ENCODE peak calls at places on chromosomes 7 and 10, in six cellular contexts. I, T, K, M, H and Z are unnamed samples.

GRCh38 chr7:151742713-151743480 is 134.0 kb downstream of the PRKAG2 start:
- DNase-seq in T (no peak), I (peak), M (no peak), H (peak), K (no peak), Z (no peak)

GRCh38 chr10:49523301-49523700 is 15.6 kb downstream of the ERCC6 start:
- DNase-seq in T (no peak), I (no peak), M (no peak), H (no peak), K (no peak), Z (no peak)

GRCh38 chr10:120539076-120539475 is 82.0 kb downstream of the PLPP4 start:
- DNase-seq in H (peak), I (no peak), K (no peak), M (no peak), T (no peak), Z (no peak)

GRCh38 chr7:103866919-103867318 is 122.5 kb downstream of the RELN start:
- DNase-seq in M (no peak), I (no peak), H (no peak), K (no peak), T (no peak), Z (no peak)

GRCh38 chr7:24692592-24692991 is 64.7 kb downstream of the GSDME start:
- DNase-seq in K (no peak), T (no peak), M (no peak), H (no peak), I (no peak), Z (no peak)

GRCh38 chr10:11330383-11331020 is 280.9 kb downstream of the USP6NL start:
- DNase-seq in T (no peak), I (no peak), K (no peak), M (peak), H (no peak), Z (no peak)

GRCh38 chr7:25032774-25033743 is 53.1 kb upstream of the OSBPL3 start:
- DNase-seq in I (no peak), H (no peak), T (no peak), M (no peak), K (no peak), Z (no peak)

GRCh38 chr7:158863611-158864506 is 7.5 kb downstream of the DYNC2I1 start:
- DNase-seq in I (peak), M (peak), T (peak), K (peak), H (peak), Z (peak)

GRCh38 chr7:10931161-10931560 is 42.5 kb upstream of the PHF14 start:
- DNase-seq in M (no peak), T (no peak), I (no peak), H (no peak), K (no peak), Z (no peak)

GRCh38 chr10:131947631-131948347 is 33.9 kb downstream of the BNIP3 start:
- DNase-seq in T (no peak), I (peak), H (no peak), M (no peak), K (no peak), Z (peak)

GRCh38 chr7:95454438-95454837 is 19.6 kb upstream of the PON2 start:
- DNase-seq in H (no peak), M (no peak), T (no peak), K (no peak), I (no peak), Z (no peak)

GRCh38 chr10:61781969-61782403 is 119.3 kb downstream of the CABCOCO1 start:
- DNase-seq in K (no peak), H (no peak), M (no peak), T (no peak), I (no peak), Z (no peak)

GRCh38 chr7:25994433-25994988 is 157.5 kb upstream of the NFE2L3 start:
- DNase-seq in I (no peak), T (no peak), H (no peak), K (no peak), M (no peak), Z (no peak)

GRCh38 chr10:126376956-126377355 is 11.3 kb downstream of the ADAM12 start:
- DNase-seq in T (no peak), M (no peak), I (no peak), K (no peak), H (no peak), Z (no peak)

GRCh38 chr7:82808633-82809032 is 354.1 kb downstream of the PCLO start:
- DNase-seq in K (no peak), H (no peak), M (no peak), T (no peak), I (no peak), Z (no peak)

GRCh38 chr10:117441812-117442443 is 66.7 kb upstream of the PDZD8 start:
- DNase-seq in M (no peak), I (no peak), H (no peak), K (no peak), T (no peak), Z (no peak)

GRCh38 chr10:49109669-49110335 is 5.5 kb downstream of the VSTM4 start:
- DNase-seq in T (peak), H (no peak), K (peak), M (peak), I (peak), Z (no peak)

GRCh38 chr10:62017141-62017870 is 115.8 kb downstream of the ARID5B start:
- DNase-seq in I (no peak), T (no peak), H (no peak), K (no peak), M (no peak), Z (no peak)

GRCh38 chr10:48473704-48474103 is 131.2 kb downstream of the ARHGAP22 start:
- DNase-seq in I (no peak), K (no peak), H (no peak), M (no peak), T (no peak), Z (no peak)

GRCh38 chr7:31948041-31948440 is 122.2 kb downstream of the PDE1C start:
- DNase-seq in H (no peak), K (no peak), M (no peak), I (no peak), T (no peak), Z (no peak)

GRCh38 chr7:42932861-42933591 is 850 bp downstream of the MRPL32 start:
- DNase-seq in K (no peak), H (peak), I (no peak), M (peak), T (no peak), Z (no peak)

GRCh38 chr7:69967699-69968450 is 369.6 kb downstream of the AUTS2 start:
- DNase-seq in I (no peak), T (no peak), H (no peak), M (no peak), K (no peak), Z (no peak)

GRCh38 chr7:81284576-81284975 is 365.7 kb upstream of the SEMA3C start:
- DNase-seq in I (no peak), T (no peak), M (no peak), H (no peak), K (no peak), Z (no peak)

GRCh38 chr10:84429926-84430520 is 101.6 kb downstream of the CCSER2 start:
- DNase-seq in T (peak), H (peak), K (peak), I (no peak), M (peak), Z (no peak)

GRCh38 chr7:17633099-17633498 is 307.2 kb downstream of the SNX13 start:
- DNase-seq in T (no peak), H (no peak), M (no peak), K (no peak), I (no peak), Z (no peak)

GRCh38 chr7:92644406-92645113 is 54.4 kb upstream of the FAM133B start:
- DNase-seq in I (peak), H (no peak), K (no peak), T (no peak), M (peak), Z (no peak)

GRCh38 chr10:90856964-90857634 is 740 bp downstream of the HTR7 start:
- DNase-seq in K (no peak), I (peak), H (peak), T (no peak), M (no peak), Z (no peak)

GRCh38 chr7:156732091-156732621 is 91.6 kb downstream of the RNF32 start:
- DNase-seq in T (no peak), I (no peak), M (no peak), K (no peak), H (no peak), Z (no peak)

GRCh38 chr7:80830000-80830399 is 88.9 kb downstream of the SEMA3C start:
- DNase-seq in I (no peak), K (no peak), M (no peak), H (no peak), T (no peak), Z (no peak)

GRCh38 chr10:110353244-110354119 is 48.8 kb upstream of the SMNDC1 start:
- DNase-seq in K (no peak), T (no peak), I (no peak), M (no peak), H (peak), Z (no peak)

GRCh38 chr10:100739516-100740368 is 5.6 kb upstream of the PAX2 start:
- DNase-seq in K (no peak), M (no peak), I (peak), T (no peak), H (peak), Z (peak)

GRCh38 chr7:144649120-144649519 is 186.7 kb downstream of the TPK1 start:
- DNase-seq in K (no peak), H (no peak), I (no peak), T (no peak), M (no peak), Z (no peak)

GRCh38 chr10:107616463-107617131 is 452.1 kb upstream of the SORCS1 start:
- DNase-seq in I (no peak), K (no peak), T (no peak), H (no peak), M (no peak), Z (no peak)

GRCh38 chr7:117808910-117809705 is 64.1 kb downstream of the CTTNBP2 start:
- DNase-seq in T (no peak), I (no peak), K (no peak), H (no peak), M (no peak), Z (no peak)

GRCh38 chr10:72310241-72310633 is 36.5 kb downstream of the DDIT4 start:
- DNase-seq in M (no peak), K (no peak), T (no peak), H (no peak), I (peak), Z (no peak)

GRCh38 chr10:14904316-14904732 is 25.7 kb downstream of the SUV39H2 start:
- DNase-seq in I (no peak), K (no peak), T (no peak), M (no peak), H (peak), Z (no peak)

GRCh38 chr10:11667756-11668155 is 56.3 kb upstream of the USP6NL start:
- DNase-seq in I (no peak), H (no peak), T (no peak), K (no peak), M (no peak), Z (no peak)

GRCh38 chr10:89337493-89337892 is 9.7 kb downstream of the IFIT3 start:
- DNase-seq in H (no peak), T (no peak), I (no peak), M (no peak), K (no peak), Z (no peak)

GRCh38 chr10:3783721-3784432 is 1.1 kb downstream of the KLF6 start:
- DNase-seq in K (peak), H (peak), I (no peak), M (peak), T (no peak), Z (no peak)

DNA sequence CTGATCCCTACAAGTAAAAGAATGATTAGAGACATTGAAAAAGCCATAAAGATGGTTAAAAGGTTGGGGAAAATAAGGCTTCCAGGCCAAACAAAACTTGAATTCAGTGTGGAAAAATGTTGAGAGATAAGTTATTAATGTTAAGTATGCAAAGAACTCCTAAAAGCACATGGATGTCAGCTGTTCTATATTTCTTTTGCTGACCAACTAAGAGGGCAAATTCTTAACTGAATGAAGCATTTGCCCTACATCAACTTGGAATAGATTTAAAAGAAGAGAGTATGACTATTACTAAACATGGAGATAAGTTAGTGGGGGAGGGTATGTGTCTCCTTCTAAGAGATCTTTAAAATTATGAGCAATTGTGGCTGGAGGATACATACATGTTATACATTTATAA is 124.8 kb downstream of the KIAA1217 start:
- DNase-seq in M (no peak), I (no peak), H (no peak), K (no peak), T (no peak), Z (no peak)
- H3K27ac ChIP-seq in M (no peak), I (no peak), H (no peak), K (no peak), T (no peak), Z (no peak)

GRCh38 chr7:600935-601334 is 81.3 kb upstream of the PDGFA start:
- DNase-seq in I (peak), H (no peak), M (no peak), T (no peak), K (no peak), Z (peak)
- H3K4me3 ChIP-seq in I (no peak), H (no peak), M (no peak), T (peak), K (no peak), Z (no peak)

GRCh38 chr10:35781643-35782035 is 139.5 kb upstream of the FZD8 start:
- DNase-seq in M (no peak), K (no peak), H (peak), I (no peak), T (no peak), Z (no peak)
- TF ChIP-seq CTCF in M (peak), K (no peak), H (peak), I (no peak), T (peak), Z (no peak)

DNA sequence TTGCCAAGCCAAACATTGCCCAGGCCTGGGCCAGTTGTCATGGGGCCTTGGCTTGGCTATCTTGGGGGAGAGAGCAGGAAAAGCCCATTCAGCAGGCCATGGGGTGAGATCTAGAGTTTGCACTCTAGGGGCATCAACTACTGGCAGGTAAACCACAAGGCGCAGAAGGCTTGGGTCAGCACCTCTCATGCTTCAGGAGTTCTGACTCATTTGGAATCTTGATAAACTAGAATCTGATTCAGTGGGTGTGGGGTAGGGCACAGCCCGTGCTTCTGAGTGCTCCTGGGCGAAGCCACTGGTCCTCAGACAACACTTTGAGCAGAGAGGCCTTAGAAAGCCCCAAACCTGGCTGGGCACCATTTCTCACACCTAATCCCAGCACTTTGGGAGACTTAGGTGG is 81.1 kb downstream of the RGS10 start:
- DNase-seq in H (no peak), M (no peak), T (no peak), I (peak), K (no peak), Z (no peak)
- H3K27ac ChIP-seq in H (no peak), M (no peak), T (no peak), I (peak), K (no peak), Z (no peak)

GRCh38 chr10:69629897-69630650 is at the start of gene FAM241B:
- DNase-seq in T (peak), M (peak), H (peak), K (peak), I (peak), Z (peak)
- H3K4me3 ChIP-seq in T (peak), M (peak), H (peak), K (peak), I (peak), Z (peak)

GRCh38 chr7:1511829-1512422 is 7.7 kb upstream of the INTS1 start:
- DNase-seq in K (no peak), H (no peak), M (no peak), I (no peak), T (no peak), Z (no peak)
- TF ChIP-seq CTCF in K (no peak), H (no peak), M (no peak), I (no peak), T (no peak), Z (no peak)